ENCODE peak calls at places on chromosomes 3 and 15, in four cellular contexts. One of them, this sample, is unnamed.

GRCh38 chr3:143671641-143672040 is 176.6 kb downstream of the SLC9A9 start:
- DNase-seq in activated gamma-delta T cell treated with Interleukin-2 at 50 U/mL for 16 hours: no peak
- DNase-seq in 8988T: no peak
- DNase-seq in mucosa of descending colon: no peak
- DNase-seq in this sample: no peak

GRCh38 chr3:44125241-44125640 is 116.4 kb upstream of the TOPAZ1 start:
- DNase-seq in activated gamma-delta T cell treated with Interleukin-2 at 50 U/mL for 16 hours: no peak
- DNase-seq in 8988T: no peak
- DNase-seq in mucosa of descending colon: no peak
- DNase-seq in this sample: no peak

GRCh38 chr3:127209155-127209839 is 16.4 kb downstream of the PRR23E start:
- DNase-seq in activated gamma-delta T cell treated with Interleukin-2 at 50 U/mL for 16 hours: no peak
- DNase-seq in 8988T: no peak
- DNase-seq in mucosa of descending colon: no peak
- DNase-seq in this sample: no peak

GRCh38 chr15:37072181-37072580 is 28.2 kb downstream of the MEIS2 start:
- DNase-seq in activated gamma-delta T cell treated with Interleukin-2 at 50 U/mL for 16 hours: no peak
- DNase-seq in 8988T: no peak
- DNase-seq in mucosa of descending colon: no peak
- DNase-seq in this sample: no peak

GRCh38 chr3:24521306-24522154 is 26.9 kb upstream of the THRB start:
- DNase-seq in activated gamma-delta T cell treated with Interleukin-2 at 50 U/mL for 16 hours: peak
- DNase-seq in 8988T: peak
- DNase-seq in mucosa of descending colon: peak
- DNase-seq in this sample: peak

GRCh38 chr3:27556854-27557253 is 72.7 kb upstream of the SLC4A7 start:
- DNase-seq in activated gamma-delta T cell treated with Interleukin-2 at 50 U/mL for 16 hours: no peak
- DNase-seq in 8988T: no peak
- DNase-seq in mucosa of descending colon: no peak
- DNase-seq in this sample: no peak

GRCh38 chr3:25938566-25939325 is 148.9 kb downstream of the OXSM start:
- DNase-seq in activated gamma-delta T cell treated with Interleukin-2 at 50 U/mL for 16 hours: no peak
- DNase-seq in 8988T: no peak
- DNase-seq in mucosa of descending colon: no peak
- DNase-seq in this sample: no peak

GRCh38 chr3:62531494-62531893 is 158.1 kb upstream of the FEZF2 start:
- DNase-seq in activated gamma-delta T cell treated with Interleukin-2 at 50 U/mL for 16 hours: no peak
- DNase-seq in 8988T: no peak
- DNase-seq in mucosa of descending colon: no peak
- DNase-seq in this sample: no peak

GRCh38 chr3:159128628-159129027 is 326.8 kb downstream of the MFSD1 start:
- DNase-seq in activated gamma-delta T cell treated with Interleukin-2 at 50 U/mL for 16 hours: no peak
- DNase-seq in 8988T: no peak
- DNase-seq in mucosa of descending colon: no peak
- DNase-seq in this sample: no peak

GRCh38 chr15:59746777-59747176 is 57.7 kb upstream of the BNIP2 start:
- DNase-seq in activated gamma-delta T cell treated with Interleukin-2 at 50 U/mL for 16 hours: no peak
- DNase-seq in 8988T: no peak
- DNase-seq in mucosa of descending colon: no peak
- DNase-seq in this sample: no peak

GRCh38 chr15:43249699-43250203 is 17.0 kb downstream of the TGM5 start:
- DNase-seq in activated gamma-delta T cell treated with Interleukin-2 at 50 U/mL for 16 hours: no peak
- DNase-seq in 8988T: no peak
- DNase-seq in mucosa of descending colon: no peak
- DNase-seq in this sample: no peak

GRCh38 chr3:134229038-134229437 is 21.6 kb downstream of the RYK start:
- DNase-seq in activated gamma-delta T cell treated with Interleukin-2 at 50 U/mL for 16 hours: no peak
- DNase-seq in 8988T: no peak
- DNase-seq in mucosa of descending colon: no peak
- DNase-seq in this sample: no peak

GRCh38 chr15:82129769-82130168 is 84.0 kb upstream of the MEX3B start:
- DNase-seq in activated gamma-delta T cell treated with Interleukin-2 at 50 U/mL for 16 hours: no peak
- DNase-seq in 8988T: no peak
- DNase-seq in mucosa of descending colon: no peak
- DNase-seq in this sample: no peak

GRCh38 chr3:143648218-143648617 is 200.1 kb downstream of the SLC9A9 start:
- DNase-seq in activated gamma-delta T cell treated with Interleukin-2 at 50 U/mL for 16 hours: no peak
- DNase-seq in 8988T: no peak
- DNase-seq in mucosa of descending colon: no peak
- DNase-seq in this sample: no peak

GRCh38 chr3:170007031-170007663 is 30.6 kb upstream of the GPR160 start:
- DNase-seq in activated gamma-delta T cell treated with Interleukin-2 at 50 U/mL for 16 hours: peak
- DNase-seq in 8988T: no peak
- DNase-seq in mucosa of descending colon: no peak
- DNase-seq in this sample: no peak

GRCh38 chr15:39887832-39888231 is 32.2 kb downstream of the GPR176 start:
- DNase-seq in activated gamma-delta T cell treated with Interleukin-2 at 50 U/mL for 16 hours: no peak
- DNase-seq in 8988T: no peak
- DNase-seq in mucosa of descending colon: peak
- DNase-seq in this sample: peak

GRCh38 chr3:125165189-125165947 is 47.2 kb downstream of the SLC12A8 start:
- DNase-seq in activated gamma-delta T cell treated with Interleukin-2 at 50 U/mL for 16 hours: no peak
- DNase-seq in 8988T: no peak
- DNase-seq in mucosa of descending colon: peak
- DNase-seq in this sample: no peak

GRCh38 chr15:37094542-37095196 is 5.7 kb downstream of the MEIS2 start:
- DNase-seq in activated gamma-delta T cell treated with Interleukin-2 at 50 U/mL for 16 hours: no peak
- DNase-seq in 8988T: no peak
- DNase-seq in mucosa of descending colon: no peak
- DNase-seq in this sample: no peak

GRCh38 chr3:186283651-186284445 is 78.2 kb downstream of the DGKG start:
- DNase-seq in activated gamma-delta T cell treated with Interleukin-2 at 50 U/mL for 16 hours: no peak
- DNase-seq in 8988T: no peak
- DNase-seq in mucosa of descending colon: no peak
- DNase-seq in this sample: no peak

GRCh38 chr3:14520967-14521366 is 19.2 kb downstream of the GRIP2 start:
- DNase-seq in activated gamma-delta T cell treated with Interleukin-2 at 50 U/mL for 16 hours: no peak
- DNase-seq in 8988T: no peak
- DNase-seq in mucosa of descending colon: no peak
- DNase-seq in this sample: no peak

GRCh38 chr3:120652896-120653545 is 29.0 kb downstream of the HGD start:
- DNase-seq in activated gamma-delta T cell treated with Interleukin-2 at 50 U/mL for 16 hours: no peak
- DNase-seq in 8988T: no peak
- DNase-seq in mucosa of descending colon: no peak
- DNase-seq in this sample: no peak

GRCh38 chr3:141539441-141540187 is 52.8 kb downstream of the RASA2 start:
- DNase-seq in activated gamma-delta T cell treated with Interleukin-2 at 50 U/mL for 16 hours: no peak
- DNase-seq in 8988T: no peak
- DNase-seq in mucosa of descending colon: no peak
- DNase-seq in this sample: no peak

GRCh38 chr3:119380697-119381096 is 82.7 kb downstream of the TMEM39A start:
- DNase-seq in activated gamma-delta T cell treated with Interleukin-2 at 50 U/mL for 16 hours: no peak
- DNase-seq in 8988T: no peak
- DNase-seq in mucosa of descending colon: peak
- DNase-seq in this sample: no peak

GRCh38 chr3:184380210-184380626 is 364 bp downstream of the CHRD start:
- DNase-seq in activated gamma-delta T cell treated with Interleukin-2 at 50 U/mL for 16 hours: no peak
- DNase-seq in 8988T: peak
- DNase-seq in mucosa of descending colon: peak
- DNase-seq in this sample: peak

GRCh38 chr3:155805204-155805801 is 775 bp downstream of the C3orf33 start:
- DNase-seq in activated gamma-delta T cell treated with Interleukin-2 at 50 U/mL for 16 hours: no peak
- DNase-seq in 8988T: no peak
- DNase-seq in mucosa of descending colon: peak
- DNase-seq in this sample: no peak

GRCh38 chr3:56137406-56137805 is 330.9 kb downstream of the ERC2 start:
- DNase-seq in activated gamma-delta T cell treated with Interleukin-2 at 50 U/mL for 16 hours: no peak
- DNase-seq in 8988T: no peak
- DNase-seq in mucosa of descending colon: no peak
- DNase-seq in this sample: no peak

GRCh38 chr3:17315905-17316304 is 426.5 kb downstream of the TBC1D5 start:
- DNase-seq in activated gamma-delta T cell treated with Interleukin-2 at 50 U/mL for 16 hours: no peak
- DNase-seq in 8988T: no peak
- DNase-seq in mucosa of descending colon: no peak
- DNase-seq in this sample: no peak

GRCh38 chr15:34038404-34039179 is 412 bp downstream of the AVEN start:
- DNase-seq in activated gamma-delta T cell treated with Interleukin-2 at 50 U/mL for 16 hours: peak
- DNase-seq in 8988T: peak
- DNase-seq in mucosa of descending colon: peak
- DNase-seq in this sample: peak

GRCh38 chr15:85587707-85588441 is 206.9 kb downstream of the KLHL25 start:
- DNase-seq in activated gamma-delta T cell treated with Interleukin-2 at 50 U/mL for 16 hours: no peak
- DNase-seq in 8988T: no peak
- DNase-seq in mucosa of descending colon: no peak
- DNase-seq in this sample: no peak

GRCh38 chr3:189365609-189366564 is 194.1 kb downstream of the TPRG1 start:
- DNase-seq in activated gamma-delta T cell treated with Interleukin-2 at 50 U/mL for 16 hours: no peak
- DNase-seq in 8988T: no peak
- DNase-seq in mucosa of descending colon: no peak
- DNase-seq in this sample: no peak